ENCODE peak calls at places on chromosomes 7 and 10, in ten cellular contexts. B is aorta; E is substantia nigra; W is tibial nerve; K is upper lobe of right lung; F is naive thymus-derived CD4-positive, alpha-beta T cell; J is GM23338; H is stomach; Z is Panc1; C is endodermal cell. L is an unnamed sample.

GRCh38 chr10:10811562-10811961 is 206.1 kb upstream of the CELF2 start:
- DNase-seq in B (no peak), E (no peak), W (no peak), K (no peak), F (no peak), J (no peak), H (no peak), Z (no peak), C (no peak), L (no peak)

GRCh38 chr10:126893841-126894240 is 11.4 kb upstream of the DOCK1 start:
- DNase-seq in B (peak; percentile 66), E (no peak), W (no peak), K (no peak), F (no peak), J (no peak), H (no peak), Z (no peak), C (no peak), L (no peak)

GRCh38 chr10:84404783-84405182 is 76.4 kb downstream of the CCSER2 start:
- DNase-seq in B (no peak), E (no peak), W (no peak), K (no peak), F (no peak), J (no peak), H (no peak), Z (no peak), C (no peak), L (no peak)

GRCh38 chr7:40827217-40828085 is 692.6 kb downstream of the SUGCT start:
- DNase-seq in B (no peak), E (no peak), W (peak; percentile 25), K (no peak), F (no peak), J (peak; percentile 16), H (no peak), Z (no peak), C (no peak), L (no peak)

GRCh38 chr7:76343294-76343930 is 15.4 kb downstream of the YWHAG start:
- DNase-seq in B (no peak), E (no peak), W (no peak), K (no peak), F (no peak), J (no peak), H (no peak), Z (no peak), C (no peak), L (no peak)

GRCh38 chr10:24571870-24572450 is 151.7 kb downstream of the ARHGAP21 start:
- DNase-seq in B (no peak), E (no peak), W (no peak), K (peak; percentile 21), F (no peak), J (no peak), H (no peak), Z (no peak), C (no peak), L (no peak)

GRCh38 chr10:102395677-102396197 is at the start of gene NFKB2:
- DNase-seq in B (no peak), E (no peak), W (no peak), K (no peak), F (no peak), J (no peak), H (no peak), Z (no peak), C (no peak), L (no peak)

GRCh38 chr7:114917211-114917839 is 4.6 kb upstream of the MDFIC start:
- DNase-seq in B (no peak), E (no peak), W (no peak), K (no peak), F (no peak), J (no peak), H (no peak), Z (no peak), C (no peak), L (no peak)

GRCh38 chr10:113525713-113526112 is 27.1 kb upstream of the HABP2 start:
- DNase-seq in B (no peak), E (no peak), W (no peak), K (no peak), F (no peak), J (no peak), H (peak; percentile 8), Z (no peak), C (no peak), L (no peak)

GRCh38 chr7:120919466-120919865 is 31.1 kb upstream of the ING3 start:
- DNase-seq in B (no peak), E (no peak), W (no peak), K (no peak), F (no peak), J (no peak), H (no peak), Z (no peak), C (no peak), L (no peak)

GRCh38 chr10:35946556-35946955 is 304.5 kb upstream of the FZD8 start:
- DNase-seq in B (no peak), E (no peak), W (no peak), K (no peak), F (no peak), J (no peak), H (no peak), Z (no peak), C (no peak), L (no peak)

GRCh38 chr7:30225863-30226361 is 58.5 kb upstream of the ZNRF2 start:
- DNase-seq in B (no peak), E (peak; percentile 55), W (peak; percentile 28), K (peak; percentile 87), F (no peak), J (no peak), H (peak; percentile 83), Z (no peak), C (no peak), L (peak; percentile 99)

GRCh38 chr10:68185085-68185484 is 46.8 kb downstream of the ATOH7 start:
- DNase-seq in B (no peak), E (no peak), W (no peak), K (no peak), F (no peak), J (no peak), H (no peak), Z (no peak), C (no peak), L (no peak)

GRCh38 chr7:100061518-100062193 is 12.1 kb downstream of the ZSCAN21 start:
- DNase-seq in B (no peak), E (no peak), W (no peak), K (no peak), F (no peak), J (no peak), H (no peak), Z (no peak), C (no peak), L (no peak)

GRCh38 chr7:116797611-116798010 is 64.8 kb upstream of the CAPZA2 start:
- DNase-seq in B (no peak), E (no peak), W (no peak), K (no peak), F (no peak), J (no peak), H (no peak), Z (no peak), C (no peak), L (no peak)

DNA sequence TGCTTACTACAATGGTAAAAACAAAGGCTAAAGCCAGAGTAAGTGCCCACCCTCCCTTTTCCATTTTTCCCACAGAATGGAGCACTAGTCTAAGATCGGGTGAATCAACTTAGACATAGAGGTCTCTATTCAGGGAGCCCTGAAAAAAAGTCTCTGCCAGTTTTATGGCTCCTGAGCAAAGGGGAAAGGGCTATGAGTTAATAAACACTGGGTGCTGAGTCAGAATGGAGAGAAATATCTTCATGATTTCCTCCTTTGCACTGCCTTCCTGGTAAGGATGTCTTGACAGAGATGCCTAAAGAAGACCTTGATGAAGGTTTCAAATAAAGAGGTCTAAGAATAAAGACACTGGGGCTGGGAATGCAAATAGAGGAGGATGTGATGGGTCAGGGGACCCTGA is 607.4 kb upstream of the MBL2 start:
- DNase-seq in B (no peak), E (no peak), W (no peak), K (no peak), F (no peak), J (no peak), H (no peak), Z (no peak), C (no peak), L (no peak)
- H3K27ac ChIP-seq in B (no peak overlapping the region), E (no peak overlapping the region), W (no peak overlapping the region), K (no peak overlapping the region), F (no peak overlapping the region), J (no peak overlapping the region), H (no peak overlapping the region), Z (no peak overlapping the region), C (no peak overlapping the region), L (no peak overlapping the region)

GRCh38 chr7:55192718-55193117 is 172.4 kb upstream of the LANCL2 start:
- DNase-seq in B (no peak), E (no peak), W (no peak), K (no peak), F (no peak), J (no peak), H (no peak), Z (no peak), C (no peak), L (no peak)
- H3K27ac ChIP-seq in B (no peak overlapping the region), E (no peak overlapping the region), W (no peak overlapping the region), K (peak overlapping the region; percentile 24), F (no peak overlapping the region), J (no peak overlapping the region), H (peak overlapping the region; percentile 74), Z (no peak overlapping the region), C (peak overlapping the region; percentile 62), L (no peak overlapping the region)

GRCh38 chr10:3106908-3107425 is 39.6 kb downstream of the PFKP start:
- DNase-seq in B (no peak), E (no peak), W (no peak), K (no peak), F (no peak), J (no peak), H (no peak), Z (no peak), C (no peak), L (no peak)
- H3K27ac ChIP-seq in B (peak overlapping the region; percentile 97), E (no peak overlapping the region), W (peak overlapping the region; percentile 75), K (peak overlapping the region; percentile 51), F (no peak overlapping the region), J (no peak overlapping the region), H (peak overlapping the region; percentile 78), Z (no peak overlapping the region), C (no peak overlapping the region), L (no peak overlapping the region)

GRCh38 chr7:23474829-23475578 is 4.7 kb upstream of the IGF2BP3 start:
- DNase-seq in B (no peak), E (no peak), W (no peak), K (no peak), F (peak; percentile 22), J (no peak), H (no peak), Z (no peak), C (no peak), L (no peak)

GRCh38 chr7:23473848-23474097 is 3.5 kb upstream of the IGF2BP3 start:
- DNase-seq in B (no peak), E (no peak), W (no peak), K (no peak), F (peak; percentile 19), J (peak; percentile 65), H (no peak), Z (no peak), C (no peak), L (no peak)

GRCh38 chr7:23475579-23475844 is 5.2 kb upstream of the IGF2BP3 start:
- DNase-seq in B (no peak), E (no peak), W (no peak), K (no peak), F (no peak), J (no peak), H (no peak), Z (no peak), C (no peak), L (no peak)

GRCh38 chr7:23472974-23473847 is 2.9 kb upstream of the IGF2BP3 start:
- DNase-seq in B (no peak), E (no peak), W (no peak), K (no peak), F (no peak), J (no peak), H (no peak), Z (no peak), C (peak; percentile 66), L (no peak)

GRCh38 chr7:23474098-23474828 is 4.0 kb upstream of the IGF2BP3 start:
- DNase-seq in B (peak; percentile 87), E (no peak), W (peak; percentile 46), K (peak; percentile 86), F (peak; percentile 21), J (peak; percentile 99), H (peak; percentile 60), Z (no peak), C (peak; percentile 99), L (peak; percentile 96)
- H3K27ac ChIP-seq in B (no peak overlapping the region), E (no peak overlapping the region), W (no peak overlapping the region), K (no peak overlapping the region), F (no peak overlapping the region), J (peak overlapping the region; percentile 99), H (no peak overlapping the region), Z (peak overlapping the region; percentile 100), C (peak overlapping the region; percentile 92), L (peak overlapping the region; percentile 92)

L was measured in PC-9.